ENCODE peak calls at places on chromosomes 4 and X, in seven cellular contexts. P, N, D, J, B, V and W are unnamed samples.

GRCh38 chr4:168098257-168098717 is 6.0 kb downstream of the ANXA10 start:
- DNase-seq in P (no peak), N (no peak), D (no peak), J (no peak), B (no peak), V (no peak), W (no peak)

GRCh38 chr4:138181288-138181687 is 60.9 kb downstream of the SLC7A11 start:
- DNase-seq in P (no peak), N (no peak), D (no peak), J (no peak), B (peak; percentile 29), V (no peak), W (no peak)

GRCh38 chr4:104138154-104138553 is 356.5 kb downstream of the CXXC4 start:
- DNase-seq in P (no peak), N (no peak), D (no peak), J (no peak), B (no peak), V (no peak), W (no peak)

GRCh38 chrX:75303795-75304194 is 29.9 kb downstream of the UPRT start:
- DNase-seq in P (no peak), N (no peak), D (no peak), J (no peak), B (no peak), V (no peak), W (no peak)

GRCh38 chrX:40646489-40647306 is 663 bp downstream of the CXorf38 start:
- DNase-seq in P (peak; percentile 38), N (no peak), D (peak; percentile 71), J (no peak), B (peak; percentile 47), V (peak; percentile 22), W (no peak)

GRCh38 chr4:2285665-2286381 is 23.9 kb upstream of the MXD4 start:
- DNase-seq in P (no peak), N (no peak), D (no peak), J (no peak), B (no peak), V (no peak), W (no peak)

GRCh38 chrX:149571770-149572169 is 15.5 kb downstream of the MAGEA9B start:
- DNase-seq in P (no peak), N (no peak), D (no peak), J (no peak), B (no peak), V (no peak), W (no peak)

GRCh38 chr4:16684083-16684482 is 214.4 kb downstream of the LDB2 start:
- DNase-seq in P (no peak), N (no peak), D (no peak), J (no peak), B (no peak), V (no peak), W (no peak)

GRCh38 chr4:15194520-15194919 is 192.2 kb downstream of the CPEB2 start:
- DNase-seq in P (no peak), N (no peak), D (no peak), J (no peak), B (no peak), V (no peak), W (no peak)

GRCh38 chr4:106238819-106239420 is 77.1 kb downstream of the TBCK start:
- DNase-seq in P (no peak), N (no peak), D (peak; percentile 45), J (peak; percentile 35), B (no peak), V (no peak), W (no peak)

GRCh38 chr4:69994782-69995181 is 984 bp upstream of the STATH start:
- DNase-seq in P (no peak), N (no peak), D (no peak), J (no peak), B (no peak), V (no peak), W (no peak)

GRCh38 chr4:103364066-103364465 is 165.9 kb upstream of the CENPE start:
- DNase-seq in P (no peak), N (no peak), D (no peak), J (no peak), B (no peak), V (no peak), W (no peak)

GRCh38 chr4:91373546-91373945 is 930.2 kb upstream of the GRID2 start:
- DNase-seq in P (no peak), N (no peak), D (no peak), J (no peak), B (no peak), V (no peak), W (no peak)

GRCh38 chr4:145183023-145183422 is 2.6 kb upstream of the OTUD4 start:
- DNase-seq in P (no peak), N (no peak), D (no peak), J (no peak), B (no peak), V (no peak), W (no peak)

GRCh38 chr4:145180298-145181090 is at the start of gene OTUD4:
- DNase-seq in P (peak; percentile 61), N (peak; percentile 79), D (peak; percentile 88), J (peak; percentile 61), B (peak; percentile 95), V (peak; percentile 95), W (peak; percentile 82)

GRCh38 chr4:145179201-145179860 is 1.1 kb downstream of the OTUD4 start:
- DNase-seq in P (peak; percentile 57), N (peak; percentile 65), D (peak; percentile 78), J (no peak), B (peak; percentile 63), V (peak; percentile 57), W (peak; percentile 80)

GRCh38 chr4:145182212-145182611 is 1.8 kb upstream of the OTUD4 start:
- DNase-seq in P (no peak), N (no peak), D (no peak), J (no peak), B (no peak), V (no peak), W (no peak)

GRCh38 chr4:145181091-145181501 is 707 bp upstream of the OTUD4 start:
- DNase-seq in P (no peak), N (no peak), D (no peak), J (no peak), B (no peak), V (no peak), W (no peak)
- H3K27ac ChIP-seq in P (peak overlapping the region; percentile 80), N (peak overlapping the region; percentile 86), D (peak overlapping the region; percentile 97), J (no peak overlapping the region), B (peak overlapping the region; percentile 100), V (peak overlapping the region; percentile 96), W (peak overlapping the region; percentile 82)

GRCh38 chrX:9320940-9321339 is 143.9 kb upstream of the TBL1X start:
- DNase-seq in P (no peak), N (no peak), D (no peak), J (no peak), B (no peak), V (no peak), W (no peak)

GRCh38 chrX:9316096-9316495 is 148.8 kb upstream of the TBL1X start:
- DNase-seq in P (peak; percentile 26), N (no peak), D (no peak), J (no peak), B (no peak), V (no peak), W (no peak)

GRCh38 chrX:9318213-9318612 is 146.6 kb upstream of the TBL1X start:
- DNase-seq in P (no peak), N (no peak), D (no peak), J (no peak), B (no peak), V (no peak), W (no peak)

GRCh38 chrX:9317174-9317573 is 147.7 kb upstream of the TBL1X start:
- DNase-seq in P (no peak), N (no peak), D (no peak), J (no peak), B (no peak), V (no peak), W (no peak)

DNA sequence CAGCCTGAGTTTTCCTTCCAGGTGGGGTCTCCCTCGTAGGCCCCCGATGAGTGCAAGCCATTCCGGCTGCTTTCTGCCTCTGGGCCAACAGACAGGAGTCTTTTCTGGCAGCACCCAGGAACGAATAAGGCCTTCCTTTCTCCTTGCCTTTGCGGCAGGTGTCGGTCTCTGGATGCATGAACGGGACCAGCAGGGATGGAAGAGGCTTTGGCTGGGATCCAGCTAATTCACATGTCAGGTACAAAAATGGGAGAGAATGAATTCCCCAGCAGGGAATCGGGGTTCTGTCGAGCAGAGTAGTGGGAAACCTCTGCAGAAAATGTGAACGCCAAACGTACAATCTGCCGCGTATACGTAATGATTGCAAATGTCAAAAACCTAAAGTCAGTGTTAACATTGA is 146.1 kb upstream of the TBL1X start:
- DNase-seq in P (no peak), N (no peak), D (no peak), J (no peak), B (no peak), V (no peak), W (no peak)
- H3K27ac ChIP-seq in P (no peak overlapping the region), N (no peak overlapping the region), D (no peak overlapping the region), J (no peak overlapping the region), B (no peak overlapping the region), V (no peak overlapping the region), W (no peak overlapping the region)

GRCh38 chrX:9249452-9249851 is 215.4 kb upstream of the TBL1X start:
- DNase-seq in P (no peak), N (no peak), D (no peak), J (no peak), B (no peak), V (no peak), W (no peak)

GRCh38 chrX:9253211-9253610 is 211.6 kb upstream of the TBL1X start:
- DNase-seq in P (no peak), N (no peak), D (no peak), J (no peak), B (no peak), V (no peak), W (no peak)

GRCh38 chrX:9257718-9258117 is 207.1 kb upstream of the TBL1X start:
- DNase-seq in P (no peak), N (no peak), D (no peak), J (no peak), B (no peak), V (no peak), W (no peak)

DNA sequence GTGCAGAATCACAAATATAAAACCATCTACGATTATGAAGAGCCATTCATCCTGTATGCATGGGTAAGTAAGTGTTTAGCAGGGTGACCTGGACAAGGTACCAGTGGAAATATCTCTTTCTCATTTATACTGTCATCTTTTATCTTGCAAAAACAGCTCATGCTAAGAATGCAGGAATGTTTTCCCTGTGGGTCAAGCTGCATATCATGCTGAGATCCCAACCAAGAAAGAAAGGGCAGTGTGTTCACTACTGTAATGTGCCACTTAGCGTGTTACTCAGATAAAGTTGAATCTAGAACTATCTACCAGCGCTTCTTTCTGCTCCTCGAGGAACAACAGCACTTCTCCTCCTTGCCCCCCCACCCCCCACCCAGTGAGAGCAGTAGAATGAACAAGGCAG is 212.7 kb upstream of the TBL1X start:
- DNase-seq in P (no peak), N (no peak), D (no peak), J (peak; percentile 20), B (no peak), V (no peak), W (no peak)
- H3K27ac ChIP-seq in P (no peak overlapping the region), N (no peak overlapping the region), D (no peak overlapping the region), J (no peak overlapping the region), B (no peak overlapping the region), V (no peak overlapping the region), W (no peak overlapping the region)

DNA sequence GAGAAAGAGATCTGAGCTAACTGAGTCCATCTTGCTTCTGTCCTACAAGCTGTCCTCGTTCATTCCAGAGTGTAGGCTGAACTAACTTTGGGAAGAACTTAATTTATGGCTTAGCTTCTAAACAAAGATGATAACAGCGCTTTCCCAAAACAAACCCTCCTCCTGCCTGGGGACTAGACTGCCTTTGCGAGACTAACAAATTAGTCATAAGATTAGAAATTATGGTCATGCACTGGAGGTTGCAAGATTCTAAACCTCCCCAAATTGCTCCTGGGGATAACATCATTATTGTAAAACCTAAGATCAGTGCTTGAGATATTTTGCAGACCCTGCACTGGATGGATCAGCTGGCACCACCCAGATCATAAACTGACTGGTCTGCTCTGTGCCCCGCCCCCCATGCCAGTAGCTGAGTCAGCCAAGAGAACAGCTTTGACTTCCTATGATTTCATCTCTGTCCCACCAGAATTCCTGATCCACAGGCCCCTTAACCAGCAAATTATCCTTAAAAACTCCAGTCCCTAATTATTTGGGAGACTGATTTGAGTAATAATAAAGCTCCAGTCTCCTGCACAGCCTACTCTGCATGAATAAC is 883.3 kb downstream of the TRIML1 start:
- DNase-seq in P (no peak), N (no peak), D (no peak), J (no peak), B (no peak), V (no peak), W (no peak)
- H3K27ac ChIP-seq in P (no peak overlapping the region), N (no peak overlapping the region), D (no peak overlapping the region), J (no peak overlapping the region), B (peak overlapping the region; percentile 29), V (no peak overlapping the region), W (no peak overlapping the region)